ENCODE peak calls at places on chromosomes 3 and 15, in nine cellular contexts. G is OCI-LY7, B is GM23248, V is SK-N-SH, A is PC-3, P is MM.1S, F is HCT116, K is hepatocyte, D is GM23338. X is an unnamed sample.

GRCh38 chr15:89784686-89784960 is 8.5 kb downstream of the MESP2 start:
- DNase-seq in G (no peak), B (no peak), V (no peak), A (no peak), P (no peak), F (no peak), K (no peak), D (no peak), X (no peak)

GRCh38 chr15:41982133-41982930 is 10.0 kb upstream of the EHD4 start:
- DNase-seq in G (no peak), B (no peak), V (no peak), A (no peak), P (no peak), F (no peak), K (no peak), D (no peak), X (no peak)

GRCh38 chr3:157438371-157438735 is 1.7 kb downstream of the PTX3 start:
- DNase-seq in G (no peak), B (peak), V (peak), A (peak), P (no peak), F (no peak), K (no peak), D (peak), X (peak)

GRCh38 chr3:188152660-188153497 is 1.1 kb upstream of the LPP start:
- DNase-seq in G (peak), B (peak), V (peak), A (peak), P (no peak), F (no peak), K (peak), D (peak), X (peak)

GRCh38 chr15:99486371-99487336 is 79.1 kb upstream of the MEF2A start:
- DNase-seq in G (no peak), B (peak), V (peak), A (peak), P (no peak), F (peak), K (peak), D (peak), X (peak)

GRCh38 chr15:33675246-33675645 is 293.1 kb upstream of the CHRM5 start:
- DNase-seq in G (peak), B (peak), V (peak), A (peak), P (peak), F (peak), K (peak), D (peak), X (peak)

GRCh38 chr3:165078293-165078692 is at the start of gene SI:
- DNase-seq in G (no peak), B (no peak), V (no peak), A (no peak), P (no peak), F (no peak), K (peak), D (no peak), X (no peak)

GRCh38 chr3:55622733-55623132 is 135.6 kb upstream of the WNT5A start:
- DNase-seq in G (no peak), B (peak), V (no peak), A (no peak), P (no peak), F (no peak), K (no peak), D (no peak), X (no peak)

GRCh38 chr3:62798000-62798399 is 77.2 kb downstream of the CADPS start:
- DNase-seq in G (no peak), B (no peak), V (no peak), A (no peak), P (no peak), F (no peak), K (no peak), D (no peak), X (no peak)

GRCh38 chr3:51371943-51372557 is 13.0 kb upstream of the MANF start:
- DNase-seq in G (peak), B (peak), V (peak), A (peak), P (peak), F (peak), K (peak), D (peak), X (peak)

GRCh38 chr3:193348686-193349085 is 29.9 kb downstream of the ATP13A5 start:
- DNase-seq in G (no peak), B (no peak), V (no peak), A (no peak), P (no peak), F (no peak), K (no peak), D (peak), X (no peak)

GRCh38 chr15:58988011-58988785 is 735 bp downstream of the RNF111 start:
- DNase-seq in G (peak), B (peak), V (peak), A (peak), P (peak), F (no peak), K (peak), D (peak), X (peak)

GRCh38 chr15:79811406-79812405 is 85.1 kb downstream of the MTHFS start:
- DNase-seq in G (no peak), B (peak), V (peak), A (no peak), P (no peak), F (no peak), K (peak), D (no peak), X (no peak)

GRCh38 chr3:146050700-146051099 is 110.3 kb downstream of the PLOD2 start:
- DNase-seq in G (no peak), B (no peak), V (no peak), A (no peak), P (no peak), F (no peak), K (no peak), D (no peak), X (no peak)

GRCh38 chr15:90099868-90100854 is 2.1 kb downstream of the IDH2 start:
- DNase-seq in G (peak), B (peak), V (no peak), A (no peak), P (peak), F (no peak), K (no peak), D (no peak), X (no peak)

GRCh38 chr15:75058127-75058905 is 34.9 kb downstream of the PPCDC start:
- DNase-seq in G (no peak), B (no peak), V (no peak), A (peak), P (no peak), F (no peak), K (no peak), D (peak), X (no peak)

GRCh38 chr15:77846360-77846759 is 213.6 kb upstream of the LINGO1 start:
- DNase-seq in G (no peak), B (peak), V (no peak), A (no peak), P (no peak), F (no peak), K (no peak), D (no peak), X (no peak)

GRCh38 chr3:58874248-58874741 is 175.5 kb downstream of the CFAP20DC start:
- DNase-seq in G (no peak), B (peak), V (no peak), A (peak), P (no peak), F (peak), K (no peak), D (no peak), X (no peak)

GRCh38 chr3:111582114-111582461 is 13.1 kb downstream of the ZBED2 start:
- DNase-seq in G (no peak), B (peak), V (no peak), A (peak), P (no peak), F (peak), K (peak), D (no peak), X (no peak)

DNA sequence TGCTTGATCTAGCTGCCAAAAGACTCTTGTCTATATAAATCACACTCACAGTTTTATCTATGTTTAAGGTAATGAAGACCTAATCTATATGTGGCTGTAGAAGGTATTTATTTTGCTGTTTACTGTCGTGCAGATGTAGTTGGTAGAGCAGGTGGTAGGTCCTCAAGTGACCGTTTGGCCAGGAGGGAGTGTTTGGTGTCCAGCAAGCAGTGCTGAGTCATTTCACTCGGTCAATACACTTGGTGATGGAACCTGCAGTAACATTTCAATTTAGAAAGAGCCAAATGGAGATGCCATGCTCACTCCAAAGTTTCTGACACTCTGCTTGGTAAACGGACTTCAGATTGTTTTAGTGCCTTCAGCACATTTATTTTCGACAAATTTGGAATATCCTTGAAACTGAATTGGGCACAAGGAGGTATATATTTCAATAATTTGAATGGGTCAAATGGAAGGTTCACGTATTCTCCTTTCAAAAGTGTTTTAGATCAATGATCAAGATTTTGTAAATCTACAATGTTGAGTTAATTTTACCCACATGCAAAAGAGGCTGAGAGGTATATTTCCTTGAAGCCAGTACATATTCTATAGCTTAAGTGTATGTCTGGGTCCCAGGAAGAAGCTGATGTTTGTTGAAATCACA is 7.5 kb upstream of the CX3CR1 start:
- DNase-seq in G (no peak), B (peak), V (no peak), A (peak), P (no peak), F (no peak), K (no peak), D (no peak), X (no peak)
- TF ChIP-seq EZH2phosphoT487 in G (no peak), B (no peak), V (no peak), A (no peak), P (no peak), F (no peak), K (no peak), D (no peak), X (no peak)

GRCh38 chr15:40472171-40472727 is 1.5 kb downstream of the CHST14 start:
- DNase-seq in G (no peak), B (no peak), V (no peak), A (no peak), P (no peak), F (no peak), K (no peak), D (no peak), X (no peak)
- H3K4me3 ChIP-seq in G (peak), B (peak), V (peak), A (peak), P (peak), F (peak), K (no peak), D (peak), X (peak)

GRCh38 chr3:65110661-65111060 is 422.9 kb upstream of the ADAMTS9 start:
- DNase-seq in G (no peak), B (no peak), V (no peak), A (no peak), P (no peak), F (no peak), K (no peak), D (no peak), X (no peak)

GRCh38 chr3:65101450-65101849 is 413.6 kb upstream of the ADAMTS9 start:
- DNase-seq in G (no peak), B (no peak), V (no peak), A (no peak), P (no peak), F (no peak), K (peak), D (no peak), X (no peak)

GRCh38 chr3:65112751-65113300 is 425.0 kb upstream of the ADAMTS9 start:
- DNase-seq in G (no peak), B (no peak), V (no peak), A (no peak), P (no peak), F (no peak), K (no peak), D (no peak), X (no peak)

GRCh38 chr3:65107174-65107573 is 419.4 kb upstream of the ADAMTS9 start:
- DNase-seq in G (no peak), B (peak), V (no peak), A (no peak), P (no peak), F (no peak), K (peak), D (no peak), X (no peak)
- TF ChIP-seq EZH2phosphoT487 in G (no peak), B (no peak), V (no peak), A (no peak), P (no peak), F (no peak), K (no peak), D (no peak), X (no peak)

DNA sequence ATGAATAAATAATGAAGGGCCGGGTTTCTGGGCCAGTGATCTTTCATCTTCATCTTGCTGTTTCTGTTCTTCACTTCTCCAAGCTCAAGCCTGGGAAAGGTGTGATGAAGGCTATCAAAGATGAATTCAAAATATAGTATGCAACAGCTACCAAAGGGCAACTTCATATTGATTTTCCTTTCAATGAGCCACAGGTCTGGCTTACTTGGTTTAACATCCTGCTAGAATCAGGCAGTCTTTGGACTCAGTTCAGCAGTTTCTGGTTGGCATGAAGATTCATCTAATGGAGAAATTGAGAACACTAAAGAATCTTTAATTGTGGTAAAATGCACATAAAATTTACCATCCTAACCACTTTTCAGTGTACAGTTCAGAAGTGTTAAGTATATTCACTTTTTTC is 43.3 kb downstream of the NFKBIZ start:
- DNase-seq in G (no peak), B (no peak), V (no peak), A (no peak), P (no peak), F (no peak), K (no peak), D (no peak), X (no peak)
- H3K4me3 ChIP-seq in G (no peak), B (no peak), V (no peak), A (no peak), P (no peak), F (no peak), K (no peak), D (no peak), X (no peak)